ENCODE peak calls at places on chromosomes 6 and 20, in four cellular contexts. G is PC-3, A is ascending aorta, X is HAP-1. Y is an unnamed sample.
A peak's percentile ranks its signal among the peaks of the same experiment; 100 is the strongest.

GRCh38 chr6:1984346-1984994 is 260.9 kb downstream of the GMDS start:
- DNase-seq in G (no peak), A (no peak), X (no peak), Y (no peak)

GRCh38 chr6:81575446-81575845 is 177.0 kb downstream of the TENT5A start:
- DNase-seq in G (no peak), X (no peak), A (no peak), Y (no peak)

GRCh38 chr6:111527367-111527766 is 44.3 kb upstream of the REV3L start:
- DNase-seq in A (no peak), G (no peak), X (no peak), Y (no peak)

GRCh38 chr20:25053207-25054132 is 4.5 kb downstream of the ACSS1 start:
- DNase-seq in A (no peak), X (no peak), G (no peak), Y (no peak)

GRCh38 chr6:31158863-31159855 is 770 bp downstream of the TCF19 start:
- DNase-seq in A (no peak), G (peak; percentile 46), X (peak; percentile 33), Y (no peak)

GRCh38 chr6:145731432-145731831 is 3.9 kb downstream of the EPM2A start:
- DNase-seq in A (no peak), G (no peak), X (no peak), Y (no peak)

GRCh38 chr20:53904261-53904660 is 166.1 kb downstream of the BCAS1 start:
- DNase-seq in A (no peak), X (no peak), G (no peak), Y (no peak)

GRCh38 chr6:41058783-41059181 is 5.8 kb downstream of the APOBEC2 start:
- DNase-seq in A (no peak), X (no peak), G (no peak), Y (no peak)

GRCh38 chr6:165092881-165093595 is 216.4 kb downstream of the C6orf118 start:
- DNase-seq in A (no peak), X (no peak), G (peak; percentile 39), Y (no peak)

GRCh38 chr20:36120241-36120640 is 34.3 kb upstream of the EPB41L1 start:
- DNase-seq in X (no peak), A (no peak), G (no peak), Y (no peak)
- H3K4me1 ChIP-seq in X (no peaks in the 10 kb centered on the region), A (no peaks in the 10 kb centered on the region), G (peaks cover 25% of the 10 kb centered on the region), Y (no peaks in the 10 kb centered on the region)

GRCh38 chr6:37499433-37500293 is at the start of gene CCDC167:
- DNase-seq in X (peak; percentile 99), G (peak; percentile 99), A (peak; percentile 85), Y (peak; percentile 91)

GRCh38 chr6:37502703-37503485 is 3.2 kb upstream of the CCDC167 start:
- DNase-seq in A (no peak), X (no peak), G (no peak), Y (no peak)

GRCh38 chr6:37500294-37500608 is 558 bp upstream of the CCDC167 start:
- DNase-seq in G (no peak), A (no peak), X (no peak), Y (no peak)

GRCh38 chr6:37503486-37503980 is 3.8 kb upstream of the CCDC167 start:
- DNase-seq in A (no peak), X (no peak), G (no peak), Y (no peak)

GRCh38 chr6:37501632-37502466 is 2.2 kb upstream of the CCDC167 start:
- DNase-seq in X (no peak), A (no peak), G (no peak), Y (no peak)
- H3K4me1 ChIP-seq in X (peaks cover 7% of the 10 kb centered on the region), A (no peaks in the 10 kb centered on the region), G (peaks cover 6% of the 10 kb centered on the region), Y (peaks cover 4% of the 10 kb centered on the region)

DNA sequence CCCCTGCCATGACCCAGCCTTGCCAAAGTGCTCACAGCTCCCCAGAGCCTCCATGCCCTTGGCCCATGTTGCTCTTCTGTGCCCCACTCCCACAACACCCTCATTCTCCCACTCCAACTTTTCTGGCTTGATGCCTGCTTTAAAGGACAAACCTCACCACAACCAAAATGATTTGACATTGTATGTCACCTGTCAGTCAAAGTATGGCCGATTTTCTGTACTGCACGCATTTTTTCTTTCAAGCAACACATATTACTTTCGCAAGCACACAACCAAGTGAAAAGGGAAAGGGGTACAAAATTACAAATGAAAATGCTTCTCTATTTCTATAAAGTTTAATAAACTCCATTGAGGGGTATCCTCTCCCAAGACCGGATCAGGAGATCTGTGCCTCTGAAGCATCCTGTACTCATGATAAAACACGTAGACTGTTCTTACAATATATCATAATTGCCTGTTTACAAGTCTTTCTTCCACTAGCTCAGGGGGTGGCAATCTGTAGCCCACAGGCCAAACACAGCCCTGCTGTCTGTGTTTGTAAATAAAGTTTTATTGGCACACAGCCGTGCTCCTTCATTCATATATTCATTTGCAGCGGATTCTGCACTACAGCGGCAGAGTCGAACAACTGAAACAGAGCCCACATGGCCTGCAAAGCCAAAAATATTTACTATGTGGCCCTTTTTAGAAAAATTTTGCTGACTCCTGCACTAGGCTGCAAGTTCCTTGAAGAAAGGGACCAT is 32.5 kb downstream of the SLC22A23 start:
- DNase-seq in A (no peak), X (no peak), G (no peak), Y (no peak)
- H3K4me1 ChIP-seq in A (no peaks in the 10 kb centered on the region), X (peaks cover 8% of the 10 kb centered on the region), G (peaks cover 44% of the 10 kb centered on the region), Y (no peaks in the 10 kb centered on the region)

GRCh38 chr6:36955136-36955535 is 598 bp downstream of the PI16 start:
- DNase-seq in G (no peak), X (no peak), A (no peak), Y (no peak)

GRCh38 chr6:36956111-36956820 is 1.7 kb downstream of the PI16 start:
- DNase-seq in X (no peak), A (no peak), G (peak; percentile 81), Y (no peak)

GRCh38 chr6:36954262-36954931 is at the start of gene PI16:
- DNase-seq in X (no peak), G (no peak), A (no peak), Y (no peak)

GRCh38 chr6:36953931-36954261 is 642 bp upstream of the PI16 start:
- DNase-seq in X (no peak), G (no peak), A (no peak), Y (no peak)

DNA sequence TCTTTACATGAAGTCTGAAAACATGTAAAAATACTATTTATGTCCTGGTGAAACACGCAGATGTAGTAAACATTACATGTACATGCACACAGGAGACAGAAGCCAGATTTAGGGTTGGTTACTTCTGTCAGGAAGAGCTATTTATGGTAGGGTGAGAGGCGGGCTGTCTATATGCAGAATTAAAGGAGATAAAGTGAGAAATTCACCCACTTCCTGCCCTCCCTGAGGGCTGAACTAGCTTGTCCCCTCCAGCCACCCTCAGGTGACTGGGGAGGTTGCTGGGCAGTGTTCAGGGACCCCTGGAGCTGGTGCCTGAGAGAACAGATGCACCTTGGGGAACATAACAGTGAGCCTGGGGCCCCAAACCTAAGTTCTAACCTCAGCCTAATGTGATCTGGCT is 1.1 kb downstream of the PI16 start:
- DNase-seq in X (no peak), G (no peak), A (no peak), Y (no peak)
- H3K4me1 ChIP-seq in X (no peaks in the 10 kb centered on the region), G (peaks cover 23% of the 10 kb centered on the region), A (no peaks in the 10 kb centered on the region), Y (peaks cover 1% of the 10 kb centered on the region)

GRCh38 chr20:32980131-32980941 is 23.9 kb downstream of the SUN5 start:
- DNase-seq in A (no peak), G (no peak), X (no peak), Y (no peak)
- H3K4me1 ChIP-seq in A (no peaks in the 10 kb centered on the region), G (no peaks in the 10 kb centered on the region), X (no peaks in the 10 kb centered on the region), Y (no peaks in the 10 kb centered on the region)